ENCODE peak calls at places on chromosomes 16 and 17, in six cellular contexts. A is GM12865, V is progenitor cell of endocrine pancreas, Z is A549, T is cardiac fibroblast, I is transverse colon. C is an unnamed sample.

GRCh38 chr17:54992797-54993639 is 24.5 kb downstream of the STXBP4 start:
- DNase-seq in V (no peak), A (peak), I (no peak), T (peak), Z (peak), C (no peak)

GRCh38 chr16:89334050-89334449 is 116.5 kb downstream of the ZNF778 start:
- DNase-seq in Z (no peak), V (no peak), T (no peak), I (no peak), A (no peak), C (no peak)

GRCh38 chr16:1426734-1427451 is 4.0 kb upstream of the PERCC1 start:
- DNase-seq in Z (no peak), A (no peak), T (no peak), I (no peak), V (no peak), C (no peak)

GRCh38 chr17:2695961-2696760 is 15.4 kb downstream of the CLUH start:
- DNase-seq in Z (no peak), A (no peak), I (peak), V (no peak), T (no peak), C (no peak)

GRCh38 chr17:72351365-72351764 is 230.5 kb downstream of the SOX9 start:
- DNase-seq in T (no peak), Z (no peak), A (no peak), V (no peak), I (no peak), C (no peak)

GRCh38 chr16:81879625-81880024 is 100.5 kb downstream of the PLCG2 start:
- DNase-seq in T (no peak), Z (no peak), V (no peak), A (peak), I (no peak), C (peak)

GRCh38 chr16:57667526-57668258 is 414 bp upstream of the ADGRG3 start:
- DNase-seq in Z (peak), A (no peak), I (no peak), V (no peak), T (peak), C (no peak)

GRCh38 chr17:31216053-31216751 is 80.8 kb downstream of the OMG start:
- DNase-seq in A (peak), Z (peak), I (no peak), T (peak), V (no peak), C (no peak)

GRCh38 chr17:2068589-2069051 is 13.7 kb downstream of the HIC1 start:
- DNase-seq in Z (no peak), V (no peak), T (peak), A (no peak), I (no peak), C (peak)

GRCh38 chr17:1643999-1644492 is 1.5 kb downstream of the SCARF1 start:
- DNase-seq in Z (no peak), A (peak), V (no peak), I (no peak), T (peak), C (peak)

GRCh38 chr16:85125570-85126382 is 13.5 kb upstream of the CIBAR2 start:
- DNase-seq in T (no peak), I (no peak), V (no peak), Z (no peak), A (no peak), C (no peak)

GRCh38 chr16:88696441-88696840 is 9.8 kb downstream of the RNF166 start:
- DNase-seq in A (no peak), V (no peak), Z (no peak), I (no peak), T (no peak), C (no peak)

GRCh38 chr17:55347341-55347740 is 74.3 kb downstream of the MMD start:
- DNase-seq in Z (no peak), A (no peak), T (no peak), I (no peak), V (no peak), C (no peak)

GRCh38 chr17:62703269-62703775 is 75.9 kb downstream of the MRC2 start:
- DNase-seq in A (no peak), V (no peak), T (peak), Z (peak), I (no peak), C (peak)

GRCh38 chr16:89841275-89841674 is 13.0 kb downstream of the SPIRE2 start:
- DNase-seq in Z (no peak), T (no peak), I (peak), V (no peak), A (peak), C (peak)

GRCh38 chr16:63614421-63614820 is 1507.4 kb downstream of the CDH11 start:
- DNase-seq in T (no peak), I (no peak), Z (no peak), V (no peak), A (no peak), C (no peak)

GRCh38 chr16:27678955-27679354 is 129.0 kb downstream of the KATNIP start:
- DNase-seq in V (no peak), A (no peak), T (no peak), I (no peak), Z (no peak), C (no peak)

GRCh38 chr16:75256059-75256870 is 4.8 kb upstream of the BCAR1 start:
- DNase-seq in Z (no peak), A (no peak), T (no peak), I (no peak), V (no peak), C (no peak)

GRCh38 chr16:51113254-51114125 is 37.6 kb downstream of the SALL1 start:
- DNase-seq in V (no peak), I (no peak), A (peak), Z (no peak), T (no peak), C (no peak)

GRCh38 chr17:4004517-4005295 is 40.5 kb upstream of the ATP2A3 start:
- DNase-seq in A (peak), Z (peak), I (peak), V (peak), T (peak), C (peak)

GRCh38 chr17:20908373-20909273 is 134.2 kb downstream of the USP22 start:
- DNase-seq in V (peak), Z (peak), I (peak), A (peak), T (peak), C (peak)

GRCh38 chr16:30434852-30435251 is 5.0 kb upstream of the DCTPP1 start:
- DNase-seq in T (no peak), I (no peak), A (no peak), V (no peak), Z (no peak), C (peak)

GRCh38 chr17:64706224-64707076 is 44.3 kb upstream of the SMURF2 start:
- DNase-seq in T (no peak), I (peak), Z (peak), V (no peak), A (no peak), C (no peak)

GRCh38 chr17:40063034-40063765 is 435 bp downstream of the THRA start:
- DNase-seq in Z (no peak), I (peak), T (peak), V (peak), A (peak), C (peak)

GRCh38 chr17:1640329-1641064 is 5.0 kb downstream of the SCARF1 start:
- DNase-seq in V (no peak), I (no peak), Z (no peak), A (no peak), T (no peak), C (no peak)

GRCh38 chr16:49452568-49452967 is 79.0 kb downstream of the C16orf78 start:
- DNase-seq in Z (no peak), I (no peak), V (no peak), A (no peak), T (no peak), C (no peak)

GRCh38 chr17:83160443-83161297 is 81.3 kb downstream of the METRNL start:
- DNase-seq in T (no peak), A (no peak), I (no peak), Z (no peak), V (peak), C (no peak)

DNA sequence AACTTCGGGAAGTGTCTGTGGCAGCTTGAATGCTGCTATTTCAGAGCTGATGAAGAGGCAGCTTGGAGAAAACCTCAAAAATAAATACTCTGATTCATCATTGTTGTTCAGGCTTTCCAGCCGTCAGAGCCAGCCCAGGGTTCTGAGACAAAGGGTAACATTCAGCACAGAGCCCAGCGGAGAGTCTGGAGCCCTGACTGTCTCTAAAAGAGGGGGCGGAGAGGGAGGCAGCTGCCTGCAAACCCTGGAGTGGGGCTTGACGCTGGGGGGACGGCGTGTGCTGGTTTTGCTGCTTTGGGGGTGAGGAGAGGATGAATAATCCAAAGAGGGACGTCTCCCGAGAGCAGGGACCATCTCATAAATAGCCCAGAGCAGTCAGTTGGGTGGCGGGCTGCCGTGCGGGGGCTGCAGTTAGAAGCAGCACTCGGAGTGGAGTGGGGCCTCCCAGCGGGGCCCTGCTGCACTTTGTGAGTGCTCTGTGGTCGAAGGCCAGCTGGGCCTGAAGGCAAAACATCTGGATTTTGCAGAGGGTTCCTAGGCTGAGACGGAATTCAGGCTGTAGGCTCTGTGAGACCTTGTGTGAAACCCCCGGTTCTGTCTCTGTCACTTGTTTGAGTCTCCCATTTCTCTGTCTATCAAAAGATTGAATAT is 237.8 kb downstream of the PRKCA start:
- DNase-seq in Z (no peak), I (no peak), T (peak), V (no peak), A (no peak), C (no peak)
- TF ChIP-seq CTCF in Z (no peak), I (no peak), T (no peak), V (no peak), A (no peak), C (no peak)

DNA sequence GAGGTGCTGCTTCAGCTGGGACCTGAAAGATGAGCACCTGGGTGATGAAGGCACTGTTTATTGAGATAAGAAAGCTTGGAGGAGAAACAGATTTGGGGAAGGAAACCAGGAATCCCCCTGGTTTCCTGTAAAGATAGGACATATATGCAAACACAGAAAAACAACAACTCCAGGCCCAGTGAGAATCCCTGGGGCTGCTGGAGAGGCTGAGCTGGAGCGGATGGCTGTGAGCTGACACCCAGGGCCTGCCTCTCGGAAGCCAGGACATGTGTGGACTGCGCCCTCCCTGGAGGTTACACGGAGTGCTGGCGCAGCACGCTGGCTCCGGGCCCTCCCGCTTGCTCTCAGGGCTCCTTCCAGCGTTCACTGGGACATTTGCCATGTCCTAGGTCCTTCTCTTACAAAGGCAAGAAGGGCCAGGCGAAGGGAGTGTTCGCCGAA is 57.5 kb downstream of the CYB5B start:
- DNase-seq in V (no peak), I (peak), T (peak), Z (no peak), A (no peak), C (no peak)
- TF ChIP-seq CTCF in V (no peak), I (no peak), T (peak), Z (no peak), A (no peak), C (no peak)

DNA sequence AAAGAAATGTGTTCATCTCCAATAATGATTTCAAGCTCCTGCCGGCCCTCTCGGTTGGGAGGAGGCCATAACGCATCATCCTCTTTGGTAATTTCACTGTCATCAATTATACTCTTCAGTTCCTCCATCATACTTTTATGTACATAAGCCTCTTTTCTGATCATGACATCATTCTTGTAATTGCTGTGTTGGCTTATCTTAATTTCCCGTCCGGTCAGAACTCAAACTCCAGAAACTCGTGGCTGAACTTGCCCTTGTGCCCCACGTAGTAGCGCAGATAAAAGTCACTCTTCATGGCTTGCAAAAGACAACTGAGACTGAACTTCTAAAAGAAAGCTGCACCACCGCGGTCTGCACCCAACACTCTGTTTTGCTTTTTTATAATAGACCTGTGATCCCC is 13.6 kb downstream of the TMEM220 start:
- DNase-seq in A (no peak), V (no peak), I (no peak), T (no peak), Z (no peak), C (no peak)
- TF ChIP-seq CTCF in A (no peak), V (no peak), I (no peak), T (no peak), Z (no peak), C (no peak)

DNA sequence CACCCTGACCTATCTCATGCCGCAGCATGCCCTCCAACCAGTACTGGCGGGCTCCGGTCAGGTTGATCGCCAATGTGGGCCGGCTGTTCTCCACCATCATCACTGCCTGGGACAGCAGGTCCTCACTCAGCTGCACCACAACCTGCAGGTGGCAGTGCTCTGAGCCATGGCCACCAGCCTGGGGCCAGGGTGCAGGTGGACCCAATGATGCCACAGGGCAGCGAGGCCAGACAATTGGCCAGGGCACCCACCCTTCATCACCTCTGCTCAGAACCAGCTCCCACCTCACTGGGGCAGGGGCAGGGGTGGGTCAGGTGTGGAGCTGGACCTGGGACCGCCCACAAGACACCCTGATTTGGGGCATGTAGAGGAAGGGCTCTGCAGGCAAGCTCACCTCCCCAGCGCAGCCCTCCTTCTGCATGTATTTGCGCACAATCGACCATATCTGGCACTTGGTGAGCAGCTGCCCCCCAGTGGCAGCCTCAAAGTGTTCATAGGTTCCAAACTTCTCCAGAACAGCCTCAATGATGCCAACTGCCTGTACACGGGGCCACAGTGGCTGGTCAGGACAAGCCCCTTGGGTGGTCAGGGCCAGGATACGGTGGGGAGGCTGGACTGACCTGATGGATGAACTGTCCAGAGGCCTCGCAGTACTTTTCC is 4.2 kb downstream of the MATCAP1 start:
- DNase-seq in Z (peak), T (no peak), V (no peak), A (peak), I (no peak), C (peak)
- TF ChIP-seq CTCF in Z (peak), T (no peak), V (no peak), A (no peak), I (no peak), C (peak)

GRCh38 chr16:19513377-19514053 is 8.4 kb downstream of the GDE1 start:
- DNase-seq in V (no peak), I (no peak), Z (no peak), T (peak), A (no peak), C (no peak)
- TF ChIP-seq CTCF in V (no peak), I (no peak), Z (no peak), T (no peak), A (no peak), C (no peak)

C was measured in activated CD8-positive, alpha-beta T cell treated with anti-CD3 and anti-CD28 coated beads for 36 hours.